ENCODE peak calls at places on chromosome 3, in six cellular contexts. One of them, this sample, is unnamed.

GRCh38 chr3:115190747-115191146 is 43.7 kb upstream of the ZBTB20 start:
- DNase-seq in AG20443: no peak
- DNase-seq in T-helper 17 cell: no peak
- DNase-seq in CD14-positive monocyte: no peak
- DNase-seq in spleen: no peak
- DNase-seq in left lobe of liver: no peak
- DNase-seq in this sample: no peak

GRCh38 chr3:135491478-135491877 is 474.1 kb upstream of the PPP2R3A start:
- DNase-seq in AG20443: no peak
- DNase-seq in T-helper 17 cell: no peak
- DNase-seq in CD14-positive monocyte: no peak
- DNase-seq in spleen: no peak
- DNase-seq in left lobe of liver: no peak
- DNase-seq in this sample: no peak

GRCh38 chr3:15796771-15797599 is 794 bp downstream of the ANKRD28 start:
- DNase-seq in AG20443: peak
- DNase-seq in T-helper 17 cell: no peak
- DNase-seq in CD14-positive monocyte: no peak
- DNase-seq in spleen: no peak
- DNase-seq in left lobe of liver: no peak
- DNase-seq in this sample: no peak

GRCh38 chr3:151439652-151440125 is 21.2 kb downstream of the IGSF10 start:
- DNase-seq in AG20443: peak
- DNase-seq in T-helper 17 cell: no peak
- DNase-seq in CD14-positive monocyte: no peak
- DNase-seq in spleen: no peak
- DNase-seq in left lobe of liver: no peak
- DNase-seq in this sample: peak

GRCh38 chr3:136380530-136380929 is 130.4 kb downstream of the PCCB start:
- DNase-seq in AG20443: no peak
- DNase-seq in T-helper 17 cell: no peak
- DNase-seq in CD14-positive monocyte: no peak
- DNase-seq in spleen: no peak
- DNase-seq in left lobe of liver: no peak
- DNase-seq in this sample: no peak

GRCh38 chr3:39273119-39273518 is 6.7 kb downstream of the CX3CR1 start:
- DNase-seq in AG20443: no peak
- DNase-seq in T-helper 17 cell: no peak
- DNase-seq in CD14-positive monocyte: no peak
- DNase-seq in spleen: no peak
- DNase-seq in left lobe of liver: no peak
- DNase-seq in this sample: no peak

GRCh38 chr3:23748398-23749110 is 57.2 kb upstream of the UBE2E1 start:
- DNase-seq in AG20443: peak
- DNase-seq in T-helper 17 cell: no peak
- DNase-seq in CD14-positive monocyte: peak
- DNase-seq in spleen: no peak
- DNase-seq in left lobe of liver: no peak
- DNase-seq in this sample: peak

GRCh38 chr3:177195941-177196472 is 1.3 kb downstream of the TBL1XR1 start:
- DNase-seq in AG20443: no peak
- DNase-seq in T-helper 17 cell: no peak
- DNase-seq in CD14-positive monocyte: peak
- DNase-seq in spleen: no peak
- DNase-seq in left lobe of liver: peak
- DNase-seq in this sample: no peak

GRCh38 chr3:160485931-160486330 is 36.3 kb upstream of the TRIM59 start:
- DNase-seq in AG20443: no peak
- DNase-seq in T-helper 17 cell: no peak
- DNase-seq in CD14-positive monocyte: no peak
- DNase-seq in spleen: no peak
- DNase-seq in left lobe of liver: no peak
- DNase-seq in this sample: no peak

GRCh38 chr3:152638707-152639450 is 196.1 kb upstream of the P2RY1 start:
- DNase-seq in AG20443: peak
- DNase-seq in T-helper 17 cell: no peak
- DNase-seq in CD14-positive monocyte: no peak
- DNase-seq in spleen: no peak
- DNase-seq in left lobe of liver: no peak
- DNase-seq in this sample: no peak

GRCh38 chr3:144663456-144664063 is 691.9 kb downstream of the DIPK2A start:
- DNase-seq in AG20443: no peak
- DNase-seq in T-helper 17 cell: no peak
- DNase-seq in CD14-positive monocyte: no peak
- DNase-seq in spleen: no peak
- DNase-seq in left lobe of liver: no peak
- DNase-seq in this sample: no peak

GRCh38 chr3:100245146-100245545 is 15.6 kb upstream of the TBC1D23 start:
- DNase-seq in AG20443: peak
- DNase-seq in T-helper 17 cell: no peak
- DNase-seq in CD14-positive monocyte: no peak
- DNase-seq in spleen: no peak
- DNase-seq in left lobe of liver: no peak
- DNase-seq in this sample: no peak

GRCh38 chr3:132135628-132136333 is 101.0 kb upstream of the CPNE4 start:
- DNase-seq in AG20443: peak
- DNase-seq in T-helper 17 cell: no peak
- DNase-seq in CD14-positive monocyte: no peak
- DNase-seq in spleen: no peak
- DNase-seq in left lobe of liver: no peak
- DNase-seq in this sample: no peak

GRCh38 chr3:159458982-159459381 is 529.7 kb upstream of the IL12A start:
- DNase-seq in AG20443: no peak
- DNase-seq in T-helper 17 cell: no peak
- DNase-seq in CD14-positive monocyte: no peak
- DNase-seq in spleen: no peak
- DNase-seq in left lobe of liver: no peak
- DNase-seq in this sample: no peak

GRCh38 chr3:188915137-188915536 is 256.6 kb upstream of the TPRG1 start:
- DNase-seq in AG20443: no peak
- DNase-seq in T-helper 17 cell: no peak
- DNase-seq in CD14-positive monocyte: no peak
- DNase-seq in spleen: no peak
- DNase-seq in left lobe of liver: no peak
- DNase-seq in this sample: no peak

GRCh38 chr3:158094917-158095301 is 11.3 kb downstream of the SHOX2 start:
- DNase-seq in AG20443: no peak
- DNase-seq in T-helper 17 cell: no peak
- DNase-seq in CD14-positive monocyte: no peak
- DNase-seq in spleen: no peak
- DNase-seq in left lobe of liver: no peak
- DNase-seq in this sample: no peak

GRCh38 chr3:55690161-55690560 is 203.1 kb upstream of the WNT5A start:
- DNase-seq in AG20443: no peak
- DNase-seq in T-helper 17 cell: no peak
- DNase-seq in CD14-positive monocyte: no peak
- DNase-seq in spleen: no peak
- DNase-seq in left lobe of liver: no peak
- DNase-seq in this sample: no peak

GRCh38 chr3:126672741-126673140 is 17.8 kb upstream of the TXNRD3 start:
- DNase-seq in AG20443: no peak
- DNase-seq in T-helper 17 cell: no peak
- DNase-seq in CD14-positive monocyte: no peak
- DNase-seq in spleen: peak
- DNase-seq in left lobe of liver: no peak
- DNase-seq in this sample: no peak

GRCh38 chr3:87354399-87354798 is 78.0 kb upstream of the POU1F1 start:
- DNase-seq in AG20443: peak
- DNase-seq in T-helper 17 cell: no peak
- DNase-seq in CD14-positive monocyte: no peak
- DNase-seq in spleen: no peak
- DNase-seq in left lobe of liver: no peak
- DNase-seq in this sample: no peak

GRCh38 chr3:49509028-49509561 is 39.0 kb downstream of the DAG1 start:
- DNase-seq in AG20443: no peak
- DNase-seq in T-helper 17 cell: no peak
- DNase-seq in CD14-positive monocyte: no peak
- DNase-seq in spleen: no peak
- DNase-seq in left lobe of liver: no peak
- DNase-seq in this sample: no peak

GRCh38 chr3:11514191-11514770 is 129.4 kb downstream of the VGLL4 start:
- DNase-seq in AG20443: peak
- DNase-seq in T-helper 17 cell: no peak
- DNase-seq in CD14-positive monocyte: no peak
- DNase-seq in spleen: no peak
- DNase-seq in left lobe of liver: no peak
- DNase-seq in this sample: no peak

GRCh38 chr3:25592510-25592968 is 72.2 kb downstream of the TOP2B start:
- DNase-seq in AG20443: peak
- DNase-seq in T-helper 17 cell: no peak
- DNase-seq in CD14-positive monocyte: no peak
- DNase-seq in spleen: no peak
- DNase-seq in left lobe of liver: no peak
- DNase-seq in this sample: peak

GRCh38 chr3:182292586-182292985 is 500.7 kb upstream of the ATP11B start:
- DNase-seq in AG20443: no peak
- DNase-seq in T-helper 17 cell: no peak
- DNase-seq in CD14-positive monocyte: no peak
- DNase-seq in spleen: no peak
- DNase-seq in left lobe of liver: no peak
- DNase-seq in this sample: no peak

GRCh38 chr3:26099692-26100091 is 309.8 kb downstream of the OXSM start:
- DNase-seq in AG20443: no peak
- DNase-seq in T-helper 17 cell: no peak
- DNase-seq in CD14-positive monocyte: no peak
- DNase-seq in spleen: no peak
- DNase-seq in left lobe of liver: no peak
- DNase-seq in this sample: no peak

GRCh38 chr3:193852901-193853300 is 259.9 kb downstream of the OPA1 start:
- DNase-seq in AG20443: no peak
- DNase-seq in T-helper 17 cell: no peak
- DNase-seq in CD14-positive monocyte: no peak
- DNase-seq in spleen: no peak
- DNase-seq in left lobe of liver: no peak
- DNase-seq in this sample: no peak

GRCh38 chr3:4850211-4850927 is 128.9 kb upstream of the BHLHE40 start:
- DNase-seq in AG20443: no peak
- DNase-seq in T-helper 17 cell: peak
- DNase-seq in CD14-positive monocyte: no peak
- DNase-seq in spleen: no peak
- DNase-seq in left lobe of liver: no peak
- DNase-seq in this sample: no peak

GRCh38 chr3:19432679-19433078 is 284.4 kb downstream of the KCNH8 start:
- DNase-seq in AG20443: no peak
- DNase-seq in T-helper 17 cell: no peak
- DNase-seq in CD14-positive monocyte: no peak
- DNase-seq in spleen: no peak
- DNase-seq in left lobe of liver: no peak
- DNase-seq in this sample: no peak

GRCh38 chr3:99925584-99925983 is 107.9 kb downstream of the CMSS1 start:
- DNase-seq in AG20443: peak
- DNase-seq in T-helper 17 cell: no peak
- DNase-seq in CD14-positive monocyte: no peak
- DNase-seq in spleen: no peak
- DNase-seq in left lobe of liver: no peak
- DNase-seq in this sample: no peak

GRCh38 chr3:138186803-138187295 is 252 bp upstream of the ARMC8 start:
- DNase-seq in AG20443: peak
- DNase-seq in T-helper 17 cell: peak
- DNase-seq in CD14-positive monocyte: no peak
- DNase-seq in spleen: peak
- DNase-seq in left lobe of liver: peak
- DNase-seq in this sample: no peak

GRCh38 chr3:52354676-52355075 is 38.6 kb downstream of the DNAH1 start:
- DNase-seq in AG20443: no peak
- DNase-seq in T-helper 17 cell: no peak
- DNase-seq in CD14-positive monocyte: peak
- DNase-seq in spleen: peak
- DNase-seq in left lobe of liver: no peak
- DNase-seq in this sample: no peak